ENCODE peak calls at places on chromosomes 11 and 22, in five cellular contexts. One of them, this sample, is unnamed.

GRCh38 chr11:9380773-9381172 is 3.7 kb upstream of the IPO7 start:
- DNase-seq in left ventricle myocardium inferior: peak; percentile 39
- DNase-seq in HL-60: no peak
- DNase-seq in fibroblast of mammary gland: no peak
- DNase-seq in uterus: no peak
- DNase-seq in this sample: no peak

GRCh38 chr11:65216830-65217229 is 35.1 kb downstream of the CAPN1 start:
- DNase-seq in uterus: no peak
- DNase-seq in HL-60: no peak
- DNase-seq in fibroblast of mammary gland: no peak
- DNase-seq in left ventricle myocardium inferior: no peak
- DNase-seq in this sample: no peak

GRCh38 chr11:17563248-17563647 is 16.2 kb downstream of the OTOG start:
- DNase-seq in fibroblast of mammary gland: no peak
- DNase-seq in uterus: no peak
- DNase-seq in left ventricle myocardium inferior: no peak
- DNase-seq in HL-60: no peak
- DNase-seq in this sample: peak; percentile 2

GRCh38 chr11:16133867-16134266 is 222.5 kb downstream of the SOX6 start:
- DNase-seq in HL-60: no peak
- DNase-seq in uterus: no peak
- DNase-seq in fibroblast of mammary gland: peak; percentile 0
- DNase-seq in left ventricle myocardium inferior: no peak
- DNase-seq in this sample: no peak

GRCh38 chr22:43276311-43276710 is 66.9 kb downstream of the SCUBE1 start:
- DNase-seq in uterus: no peak
- DNase-seq in left ventricle myocardium inferior: no peak
- DNase-seq in HL-60: peak; percentile 28
- DNase-seq in fibroblast of mammary gland: no peak
- DNase-seq in this sample: no peak

GRCh38 chr11:107567739-107568335 is 2.3 kb upstream of the ALKBH8 start:
- DNase-seq in fibroblast of mammary gland: no peak
- DNase-seq in uterus: no peak
- DNase-seq in left ventricle myocardium inferior: no peak
- DNase-seq in HL-60: no peak
- DNase-seq in this sample: no peak

GRCh38 chr22:36198482-36198881 is 3.1 kb downstream of the APOL4 start:
- DNase-seq in left ventricle myocardium inferior: no peak
- DNase-seq in uterus: no peak
- DNase-seq in fibroblast of mammary gland: no peak
- DNase-seq in HL-60: no peak
- DNase-seq in this sample: no peak

GRCh38 chr11:1870721-1871466 is 18.0 kb downstream of the LSP1 start:
- DNase-seq in HL-60: no peak
- DNase-seq in left ventricle myocardium inferior: peak; percentile 49
- DNase-seq in uterus: no peak
- DNase-seq in fibroblast of mammary gland: no peak
- DNase-seq in this sample: no peak

GRCh38 chr11:111000400-111001090 is 245.0 kb upstream of the POU2AF2 start:
- DNase-seq in uterus: no peak
- DNase-seq in left ventricle myocardium inferior: no peak
- DNase-seq in HL-60: no peak
- DNase-seq in fibroblast of mammary gland: peak; percentile 68
- DNase-seq in this sample: peak; percentile 18

GRCh38 chr11:61480936-61481335 is 27.6 kb upstream of the LRRC10B start:
- DNase-seq in HL-60: no peak
- DNase-seq in fibroblast of mammary gland: no peak
- DNase-seq in uterus: no peak
- DNase-seq in left ventricle myocardium inferior: no peak
- DNase-seq in this sample: peak; percentile 29

GRCh38 chr11:122040476-122040875 is 75.5 kb downstream of the BLID start:
- DNase-seq in left ventricle myocardium inferior: no peak
- DNase-seq in HL-60: no peak
- DNase-seq in fibroblast of mammary gland: no peak
- DNase-seq in uterus: no peak
- DNase-seq in this sample: no peak

GRCh38 chr11:134784525-134784924 is 372.5 kb upstream of the B3GAT1 start:
- DNase-seq in left ventricle myocardium inferior: no peak
- DNase-seq in uterus: no peak
- DNase-seq in fibroblast of mammary gland: no peak
- DNase-seq in HL-60: no peak
- DNase-seq in this sample: no peak

GRCh38 chr11:78045851-78046485 is 17.7 kb upstream of the THRSP start:
- DNase-seq in HL-60: peak; percentile 47
- DNase-seq in left ventricle myocardium inferior: peak; percentile 83
- DNase-seq in uterus: peak; percentile 89
- DNase-seq in fibroblast of mammary gland: peak; percentile 57
- DNase-seq in this sample: peak; percentile 72

GRCh38 chr11:92180664-92181251 is 43.9 kb upstream of the FAT3 start:
- DNase-seq in HL-60: no peak
- DNase-seq in fibroblast of mammary gland: peak; percentile 62
- DNase-seq in left ventricle myocardium inferior: no peak
- DNase-seq in uterus: no peak
- DNase-seq in this sample: peak; percentile 63

GRCh38 chr22:29559853-29560252 is 6.3 kb upstream of the THOC5 start:
- DNase-seq in fibroblast of mammary gland: no peak
- DNase-seq in left ventricle myocardium inferior: no peak
- DNase-seq in uterus: no peak
- DNase-seq in HL-60: no peak
- DNase-seq in this sample: no peak

GRCh38 chr11:44525473-44526252 is 39.8 kb upstream of the CD82 start:
- DNase-seq in fibroblast of mammary gland: no peak
- DNase-seq in left ventricle myocardium inferior: no peak
- DNase-seq in uterus: no peak
- DNase-seq in HL-60: no peak
- DNase-seq in this sample: no peak

GRCh38 chr11:31060880-31061279 is 308.7 kb downstream of the DCDC1 start:
- DNase-seq in uterus: no peak
- DNase-seq in left ventricle myocardium inferior: no peak
- DNase-seq in HL-60: no peak
- DNase-seq in fibroblast of mammary gland: peak; percentile 4
- DNase-seq in this sample: peak; percentile 17

GRCh38 chr22:47395481-47395880 is 633.0 kb downstream of the TBC1D22A start:
- DNase-seq in HL-60: no peak
- DNase-seq in uterus: no peak
- DNase-seq in fibroblast of mammary gland: no peak
- DNase-seq in left ventricle myocardium inferior: no peak
- DNase-seq in this sample: peak; percentile 5

GRCh38 chr22:35065796-35066218 is at the start of gene ISX:
- DNase-seq in HL-60: no peak
- DNase-seq in left ventricle myocardium inferior: no peak
- DNase-seq in uterus: no peak
- DNase-seq in fibroblast of mammary gland: no peak
- DNase-seq in this sample: no peak

GRCh38 chr11:59992420-59992819 is 24.6 kb upstream of the OOSP4B start:
- DNase-seq in HL-60: no peak
- DNase-seq in left ventricle myocardium inferior: no peak
- DNase-seq in fibroblast of mammary gland: no peak
- DNase-seq in uterus: no peak
- DNase-seq in this sample: no peak

GRCh38 chr11:60003729-60004128 is 13.3 kb upstream of the OOSP4B start:
- DNase-seq in uterus: no peak
- DNase-seq in HL-60: peak; percentile 42
- DNase-seq in left ventricle myocardium inferior: no peak
- DNase-seq in fibroblast of mammary gland: no peak
- DNase-seq in this sample: no peak

GRCh38 chr11:59999732-60000131 is 17.2 kb upstream of the OOSP4B start:
- DNase-seq in left ventricle myocardium inferior: no peak
- DNase-seq in fibroblast of mammary gland: no peak
- DNase-seq in HL-60: no peak
- DNase-seq in uterus: no peak
- DNase-seq in this sample: no peak

DNA sequence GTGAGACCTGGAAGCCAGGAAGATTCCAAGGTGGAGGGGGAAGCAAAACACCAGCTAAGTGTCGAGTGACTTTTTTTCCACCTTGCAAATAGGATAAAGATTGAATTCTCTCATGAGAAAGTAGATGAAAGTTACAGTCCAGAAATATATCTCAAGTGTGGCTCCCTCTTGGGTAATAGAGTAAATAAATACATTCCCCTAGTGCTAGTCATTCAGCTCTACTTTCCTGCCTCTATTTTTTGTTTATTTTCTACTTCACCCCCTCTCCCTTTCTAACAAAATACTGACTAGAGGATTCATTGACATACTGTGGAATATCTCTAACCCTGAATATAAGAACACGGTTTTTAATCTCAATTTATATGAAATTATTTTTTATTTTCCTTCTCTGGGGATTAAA is 19.2 kb upstream of the OOSP4B start:
- DNase-seq in fibroblast of mammary gland: no peak
- DNase-seq in left ventricle myocardium inferior: no peak
- DNase-seq in uterus: no peak
- DNase-seq in HL-60: no peak
- DNase-seq in this sample: no peak
- TF ChIP-seq CTCF in fibroblast of mammary gland: no peak
- TF ChIP-seq CTCF in left ventricle myocardium inferior: no peak
- TF ChIP-seq CTCF in uterus: no peak
- TF ChIP-seq CTCF in HL-60: no peak
- TF ChIP-seq CTCF in this sample: no peak

GRCh38 chr11:18722293-18722637 is 3.7 kb downstream of the IGSF22 start:
- DNase-seq in left ventricle myocardium inferior: no peak
- DNase-seq in HL-60: no peak
- DNase-seq in uterus: no peak
- DNase-seq in fibroblast of mammary gland: no peak
- DNase-seq in this sample: no peak
- H3K4me3 ChIP-seq in left ventricle myocardium inferior: peak overlapping the region; percentile 80
- H3K4me3 ChIP-seq in HL-60: no peak overlapping the region
- H3K4me3 ChIP-seq in uterus: no peak overlapping the region
- H3K4me3 ChIP-seq in fibroblast of mammary gland: no peak overlapping the region
- H3K4me3 ChIP-seq in this sample: no peak overlapping the region

DNA sequence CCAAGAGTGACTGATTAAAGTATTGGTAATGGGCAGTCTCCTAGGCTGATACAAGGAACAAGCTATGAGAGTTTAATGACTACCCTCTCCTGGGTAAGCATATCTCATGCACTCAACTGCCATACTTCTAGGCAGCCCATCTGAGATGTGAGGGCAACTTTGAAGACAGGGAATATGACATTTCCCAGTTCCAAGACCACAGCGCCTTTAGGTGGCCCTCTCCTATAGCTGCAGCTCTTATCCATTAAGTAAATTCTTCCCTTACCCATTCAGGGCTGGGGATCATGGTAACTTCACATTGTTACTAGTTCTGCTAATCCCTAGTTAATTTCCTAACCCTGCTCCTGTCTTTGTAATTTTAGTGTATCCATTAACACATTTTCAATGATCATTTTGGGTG is 157.3 kb upstream of the CTSC start:
- DNase-seq in left ventricle myocardium inferior: no peak
- DNase-seq in HL-60: no peak
- DNase-seq in fibroblast of mammary gland: no peak
- DNase-seq in uterus: no peak
- DNase-seq in this sample: no peak
- TF ChIP-seq CTCF in left ventricle myocardium inferior: no peak
- TF ChIP-seq CTCF in HL-60: no peak
- TF ChIP-seq CTCF in fibroblast of mammary gland: no peak
- TF ChIP-seq CTCF in uterus: no peak
- TF ChIP-seq CTCF in this sample: no peak

GRCh38 chr11:96303067-96303466 is 39.9 kb downstream of the MAML2 start:
- DNase-seq in fibroblast of mammary gland: peak; percentile 81
- DNase-seq in left ventricle myocardium inferior: no peak
- DNase-seq in uterus: no peak
- DNase-seq in HL-60: no peak
- DNase-seq in this sample: peak; percentile 87
- H3K4me3 ChIP-seq in fibroblast of mammary gland: no peak overlapping the region
- H3K4me3 ChIP-seq in left ventricle myocardium inferior: no peak overlapping the region
- H3K4me3 ChIP-seq in uterus: no peak overlapping the region
- H3K4me3 ChIP-seq in HL-60: no peak overlapping the region
- H3K4me3 ChIP-seq in this sample: no peak overlapping the region

GRCh38 chr11:95790123-95790932 is at the start of gene CEP57:
- DNase-seq in fibroblast of mammary gland: peak; percentile 99
- DNase-seq in uterus: peak; percentile 91
- DNase-seq in HL-60: peak; percentile 92
- DNase-seq in left ventricle myocardium inferior: peak; percentile 90
- DNase-seq in this sample: peak; percentile 100

GRCh38 chr11:95790933-95791247 is 592 bp downstream of the CEP57 start:
- DNase-seq in uterus: peak; percentile 69
- DNase-seq in HL-60: peak; percentile 77
- DNase-seq in fibroblast of mammary gland: peak; percentile 60
- DNase-seq in left ventricle myocardium inferior: peak; percentile 43
- DNase-seq in this sample: peak; percentile 79

GRCh38 chr11:95791385-95792033 is 1.2 kb downstream of the CEP57 start:
- DNase-seq in uterus: no peak
- DNase-seq in left ventricle myocardium inferior: no peak
- DNase-seq in HL-60: no peak
- DNase-seq in fibroblast of mammary gland: no peak
- DNase-seq in this sample: no peak

GRCh38 chr11:95789506-95790122 is at the start of gene FAM76B:
- DNase-seq in left ventricle myocardium inferior: peak; percentile 96
- DNase-seq in fibroblast of mammary gland: peak; percentile 99
- DNase-seq in HL-60: peak; percentile 94
- DNase-seq in uterus: peak; percentile 97
- DNase-seq in this sample: peak; percentile 99

DNA sequence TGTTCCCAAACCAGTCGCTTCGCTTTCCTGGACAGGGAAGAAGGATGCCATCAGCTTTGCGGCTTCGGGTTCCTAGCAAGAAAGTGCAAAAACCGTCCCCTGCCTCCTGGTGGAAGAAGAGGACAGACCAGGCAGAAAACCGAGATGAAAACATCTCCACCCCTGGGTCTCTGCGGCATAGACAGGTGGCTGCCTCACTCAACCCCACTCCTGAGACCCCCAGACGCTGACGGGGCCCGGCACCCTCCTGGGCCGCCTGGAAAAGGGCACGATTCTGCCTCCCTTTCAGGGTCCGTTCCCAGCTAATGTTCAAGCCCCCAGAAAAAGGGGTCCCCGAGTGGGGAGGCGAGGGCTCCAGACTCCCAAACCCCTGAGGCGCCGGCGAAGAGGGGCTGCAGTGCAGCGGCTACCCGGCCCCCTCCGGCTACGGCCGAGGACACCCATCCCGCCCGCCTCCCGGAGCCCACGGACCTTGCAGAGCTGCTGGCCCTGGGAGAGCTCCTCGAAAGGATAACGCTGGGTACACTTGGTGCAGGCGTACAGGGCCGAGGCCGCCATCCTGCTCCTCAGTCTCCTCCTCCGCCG is 569 bp downstream of the FAM76B start:
- DNase-seq in HL-60: no peak
- DNase-seq in left ventricle myocardium inferior: no peak
- DNase-seq in fibroblast of mammary gland: peak; percentile 45
- DNase-seq in uterus: no peak
- DNase-seq in this sample: peak; percentile 48
- TF ChIP-seq CTCF in HL-60: no peak
- TF ChIP-seq CTCF in left ventricle myocardium inferior: peak; percentile 8
- TF ChIP-seq CTCF in fibroblast of mammary gland: peak; percentile 29
- TF ChIP-seq CTCF in uterus: no peak
- TF ChIP-seq CTCF in this sample: peak; percentile 37

This sample was measured in cardiac fibroblast.